ENCODE peak calls at places on chromosomes 6 and 20, in eight cellular contexts. F, E, P, V, T, B, N and S are unnamed samples.

GRCh38 chr20:37345339-37346231 is at the start of gene SRC:
- DNase-seq in F (peak; percentile 71), E (no peak), P (peak; percentile 68), V (peak; percentile 77), T (peak; percentile 16), B (no peak), N (peak; percentile 86), S (peak; percentile 22)

GRCh38 chr6:101163611-101164010 is 229.9 kb upstream of the GRIK2 start:
- DNase-seq in F (no peak), E (no peak), P (no peak), V (no peak), T (no peak), B (no peak), N (no peak), S (no peak)

GRCh38 chr20:36847009-36847709 is 28.8 kb upstream of the TLDC2 start:
- DNase-seq in F (peak; percentile 65), E (no peak), P (peak; percentile 90), V (peak; percentile 95), T (no peak), B (peak; percentile 80), N (peak; percentile 78), S (no peak)

GRCh38 chr20:7841967-7842301 is 98.3 kb downstream of the HAO1 start:
- DNase-seq in F (no peak), E (no peak), P (peak; percentile 85), V (peak; percentile 66), T (no peak), B (no peak), N (peak; percentile 21), S (no peak)

GRCh38 chr20:25552977-25553376 is 32.4 kb downstream of the NINL start:
- DNase-seq in F (no peak), E (no peak), P (no peak), V (no peak), T (no peak), B (no peak), N (no peak), S (no peak)

GRCh38 chr20:60485012-60485760 is 527.0 kb downstream of the CDH26 start:
- DNase-seq in F (no peak), E (no peak), P (no peak), V (no peak), T (no peak), B (no peak), N (no peak), S (no peak)

GRCh38 chr6:98808522-98809210 is 25.7 kb upstream of the POU3F2 start:
- DNase-seq in F (no peak), E (no peak), P (no peak), V (no peak), T (no peak), B (no peak), N (no peak), S (no peak)

GRCh38 chr6:30611150-30611855 is 5.7 kb downstream of the PPP1R10 start:
- DNase-seq in F (no peak), E (no peak), P (no peak), V (no peak), T (no peak), B (no peak), N (no peak), S (no peak)

GRCh38 chr6:34595332-34596090 is 39.4 kb upstream of the SPDEF start:
- DNase-seq in F (no peak), E (no peak), P (no peak), V (no peak), T (no peak), B (peak; percentile 84), N (no peak), S (no peak)

GRCh38 chr20:17344775-17345174 is 117.9 kb downstream of the PCSK2 start:
- DNase-seq in F (no peak), E (no peak), P (no peak), V (no peak), T (no peak), B (no peak), N (no peak), S (no peak)

GRCh38 chr6:37396571-37397185 is 36.3 kb upstream of the CMTR1 start:
- DNase-seq in F (no peak), E (no peak), P (peak; percentile 24), V (no peak), T (no peak), B (no peak), N (no peak), S (no peak)

GRCh38 chr20:58011106-58011946 is 217.1 kb downstream of the ANKRD60 start:
- DNase-seq in F (no peak), E (no peak), P (no peak), V (no peak), T (no peak), B (no peak), N (no peak), S (no peak)

GRCh38 chr6:161104966-161105365 is 113.4 kb downstream of the MAP3K4 start:
- DNase-seq in F (no peak), E (no peak), P (peak; percentile 39), V (no peak), T (no peak), B (no peak), N (no peak), S (no peak)

GRCh38 chr20:2756056-2756611 is 44.3 kb downstream of the CPXM1 start:
- DNase-seq in F (no peak), E (peak; percentile 19), P (peak; percentile 53), V (no peak), T (no peak), B (no peak), N (no peak), S (no peak)

GRCh38 chr6:106254636-106255035 is 70.9 kb downstream of the ATG5 start:
- DNase-seq in F (no peak), E (no peak), P (peak; percentile 48), V (no peak), T (no peak), B (no peak), N (no peak), S (no peak)

GRCh38 chr6:158962371-158962770 is 37.6 kb downstream of the RSPH3 start:
- DNase-seq in F (no peak), E (no peak), P (no peak), V (no peak), T (no peak), B (no peak), N (no peak), S (no peak)

GRCh38 chr20:208937-209566 is 18.0 kb upstream of the DEFB129 start:
- DNase-seq in F (no peak), E (peak; percentile 38), P (peak; percentile 83), V (no peak), T (no peak), B (peak; percentile 37), N (no peak), S (no peak)

GRCh38 chr6:12340488-12340818 is 50.3 kb downstream of the EDN1 start:
- DNase-seq in F (no peak), E (no peak), P (no peak), V (no peak), T (no peak), B (no peak), N (no peak), S (no peak)
- H3K4me1 ChIP-seq in F (no peaks in the 10 kb centered on the region), E (no peaks in the 10 kb centered on the region), P (no peaks in the 10 kb centered on the region), V (no peaks in the 10 kb centered on the region), T (no peaks in the 10 kb centered on the region), B (peaks cover 39% of the 10 kb centered on the region), N (no peaks in the 10 kb centered on the region), S (no peaks in the 10 kb centered on the region)

DNA sequence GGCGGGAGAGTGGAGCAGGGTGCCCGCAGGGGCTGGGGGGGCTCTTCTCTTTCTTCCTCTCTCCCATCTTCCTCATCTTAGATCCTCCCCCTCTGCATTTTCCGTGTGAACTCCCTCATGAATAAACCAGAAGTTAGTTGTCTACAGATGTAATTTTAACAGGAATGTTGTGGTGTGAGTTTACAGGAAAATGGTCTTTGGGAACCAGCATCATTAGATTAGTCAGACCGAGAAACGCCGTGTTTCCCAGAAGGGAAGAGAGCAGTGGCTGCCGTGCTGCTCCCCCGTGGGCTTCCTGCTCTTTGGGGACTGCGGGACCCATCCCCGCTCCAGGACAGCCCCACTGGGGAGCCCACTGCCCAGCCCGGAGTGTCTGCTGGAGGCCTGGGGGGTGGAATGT is 3.4 kb downstream of the MYT1 start:
- DNase-seq in F (no peak), E (no peak), P (no peak), V (no peak), T (no peak), B (no peak), N (no peak), S (no peak)
- H3K27me3 ChIP-seq in F (no peaks in the 10 kb centered on the region), E (no peaks in the 10 kb centered on the region), P (peaks cover 18% of the 10 kb centered on the region), V (no peaks in the 10 kb centered on the region), T (peaks cover 8% of the 10 kb centered on the region), B (peaks cover 98% of the 10 kb centered on the region), N (peaks cover 95% of the 10 kb centered on the region), S (no peaks in the 10 kb centered on the region)

GRCh38 chr6:45713981-45714685 is 301.5 kb downstream of the CLIC5 start:
- DNase-seq in F (no peak), E (no peak), P (no peak), V (no peak), T (no peak), B (no peak), N (no peak), S (no peak)

GRCh38 chr6:45715508-45715803 is 300.2 kb downstream of the CLIC5 start:
- DNase-seq in F (no peak), E (no peak), P (no peak), V (no peak), T (no peak), B (no peak), N (no peak), S (no peak)

GRCh38 chr6:45717715-45718114 is 297.9 kb downstream of the CLIC5 start:
- DNase-seq in F (no peak), E (no peak), P (no peak), V (no peak), T (no peak), B (no peak), N (no peak), S (no peak)

GRCh38 chr6:45717027-45717426 is 298.6 kb downstream of the CLIC5 start:
- DNase-seq in F (no peak), E (no peak), P (no peak), V (no peak), T (no peak), B (no peak), N (no peak), S (no peak)

GRCh38 chr6:45714795-45715507 is 300.7 kb downstream of the CLIC5 start:
- DNase-seq in F (no peak), E (peak; percentile 73), P (peak; percentile 92), V (no peak), T (peak; percentile 34), B (peak; percentile 75), N (no peak), S (peak; percentile 29)
- H3K27ac ChIP-seq in F (peak overlapping the region; percentile 46), E (no peak overlapping the region), P (no peak overlapping the region), V (no peak overlapping the region), T (no peak overlapping the region), B (no peak overlapping the region), N (no peak overlapping the region), S (no peak overlapping the region)

DNA sequence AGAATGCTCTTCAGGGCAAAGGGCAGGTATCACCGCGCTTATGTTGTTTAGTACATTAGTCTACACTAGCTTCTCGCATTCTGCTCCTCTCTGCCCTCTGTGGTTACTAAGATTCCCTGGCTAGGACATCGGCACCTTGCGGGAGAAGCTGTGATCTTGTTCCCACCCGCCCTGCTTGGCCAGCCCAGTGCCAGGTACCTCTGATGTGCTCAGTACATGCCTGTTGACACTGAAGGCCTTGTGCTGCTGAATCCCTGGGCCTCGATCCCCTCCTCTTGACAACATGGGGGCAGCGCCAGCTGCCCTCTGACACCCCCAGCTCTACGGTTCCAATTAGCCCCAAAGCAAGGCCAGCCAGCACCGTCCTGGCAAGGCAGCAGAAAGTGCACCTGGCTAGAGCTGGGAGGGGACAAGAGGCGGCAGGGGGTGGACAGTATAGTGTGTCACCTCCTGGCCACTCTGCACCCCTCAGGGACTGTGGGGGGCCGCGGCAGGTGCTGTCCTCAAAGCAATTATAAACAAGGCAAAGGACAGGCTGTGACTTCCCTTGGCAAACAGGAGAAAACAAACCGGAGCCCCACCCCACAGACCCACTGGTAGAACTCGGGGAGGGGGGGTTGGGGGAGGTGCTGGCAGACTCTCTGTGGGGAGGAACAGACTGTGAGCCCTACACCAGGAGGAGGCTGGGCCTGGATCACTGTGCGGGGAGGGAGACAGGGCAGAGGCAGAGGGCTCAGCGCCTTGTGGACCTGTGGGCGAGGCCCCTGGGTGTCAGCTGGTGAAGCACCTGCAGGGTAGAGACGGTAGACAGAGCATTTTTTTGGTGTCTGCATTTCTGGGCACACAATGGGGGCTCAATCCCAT is 7.1 kb downstream of the TFEB start:
- DNase-seq in F (no peak), E (no peak), P (no peak), V (no peak), T (no peak), B (no peak), N (no peak), S (no peak)
- H3K4me1 ChIP-seq in F (peaks cover 53% of the 10 kb centered on the region), E (peaks cover 7% of the 10 kb centered on the region), P (peaks cover 3% of the 10 kb centered on the region), V (no peaks in the 10 kb centered on the region), T (peaks cover 26% of the 10 kb centered on the region), B (peaks cover 18% of the 10 kb centered on the region), N (peaks cover 94% of the 10 kb centered on the region), S (peaks cover 36% of the 10 kb centered on the region)